ENCODE peak calls at places on chromosomes 3 and 15, in eight cellular contexts. H is IMR-90, P is SK-N-SH, U is H1, K is K562, Z is HCT116, V is HepG2, M is GM12878. W is an unnamed sample.

GRCh38 chr3:19885468-19885867 is 48.5 kb downstream of the EFHB start:
- DNase-seq in H (peak), P (peak), U (no peak), K (peak), Z (no peak), V (peak), M (no peak), W (peak)

GRCh38 chr3:134348524-134348923 is 25.7 kb downstream of the AMOTL2 start:
- DNase-seq in H (peak), P (no peak), U (no peak), K (no peak), Z (peak), V (no peak), M (no peak), W (no peak)

GRCh38 chr3:101685870-101686307 is 629 bp downstream of the RPL24 start:
- DNase-seq in H (no peak), P (no peak), U (no peak), K (no peak), Z (no peak), V (peak), M (no peak), W (no peak)

GRCh38 chr15:61661791-61662190 is 398.5 kb downstream of the VPS13C start:
- DNase-seq in H (no peak), P (no peak), U (no peak), K (no peak), Z (no peak), V (no peak), M (no peak), W (no peak)

GRCh38 chr3:181570472-181570871 is 141.3 kb upstream of the SOX2 start:
- DNase-seq in H (no peak), P (no peak), U (no peak), K (no peak), Z (no peak), V (no peak), M (no peak), W (no peak)

GRCh38 chr3:99884484-99884883 is 66.8 kb downstream of the CMSS1 start:
- DNase-seq in H (no peak), P (no peak), U (no peak), K (no peak), Z (no peak), V (peak), M (no peak), W (no peak)

GRCh38 chr3:127312818-127313217 is 25.0 kb upstream of the PRR20G start:
- DNase-seq in H (no peak), P (no peak), U (no peak), K (no peak), Z (no peak), V (no peak), M (no peak), W (no peak)

GRCh38 chr3:12462159-12462962 is 21.9 kb upstream of the TSEN2 start:
- DNase-seq in H (no peak), P (no peak), U (no peak), K (no peak), Z (no peak), V (peak), M (no peak), W (no peak)

DNA sequence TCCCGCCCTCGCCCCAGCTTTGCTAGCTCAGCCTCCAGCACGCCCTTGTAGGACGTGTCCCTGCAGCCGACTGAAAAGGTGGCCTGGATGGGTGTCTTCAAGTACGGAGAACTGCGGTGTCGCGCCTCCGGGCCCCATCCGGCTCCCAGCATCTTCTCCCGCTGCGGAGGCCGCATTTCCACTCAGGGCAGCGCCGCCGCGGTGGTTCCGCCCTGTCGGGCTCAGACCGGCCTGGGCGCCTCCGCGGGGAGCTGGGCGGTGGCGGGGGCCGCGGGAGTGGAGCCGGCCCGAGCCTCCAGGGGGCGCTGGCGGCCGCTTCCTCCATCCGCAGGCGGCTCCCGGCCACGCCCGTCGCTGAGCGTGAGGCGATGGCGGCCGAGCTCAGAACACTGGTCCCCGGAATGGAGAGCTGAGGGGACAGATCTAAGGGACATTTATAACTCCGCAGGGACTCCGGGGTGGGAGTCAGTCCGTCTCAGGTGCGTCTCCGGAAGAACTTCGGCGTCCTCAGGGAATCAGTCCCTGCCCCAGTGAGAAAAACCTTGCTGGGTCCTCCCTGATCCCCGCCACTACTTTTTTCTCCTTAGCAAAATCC is 13.6 kb upstream of the SMCO1 start:
- DNase-seq in H (peak), P (peak), U (peak), K (peak), Z (peak), V (no peak), M (no peak), W (peak)
- TF ChIP-seq RAD21 in H (peak), P (peak), U (peak), K (peak), Z (peak), V (peak), M (peak), W (peak)

GRCh38 chr3:61687663-61688306 is 126.4 kb downstream of the PTPRG start:
- DNase-seq in H (no peak), P (no peak), U (no peak), K (no peak), Z (no peak), V (no peak), M (no peak), W (no peak)

GRCh38 chr3:61686228-61686648 is 124.9 kb downstream of the PTPRG start:
- DNase-seq in H (no peak), P (no peak), U (no peak), K (no peak), Z (no peak), V (no peak), M (no peak), W (no peak)

GRCh38 chr3:61684386-61684785 is 123.0 kb downstream of the PTPRG start:
- DNase-seq in H (no peak), P (no peak), U (no peak), K (no peak), Z (no peak), V (no peak), M (no peak), W (no peak)

GRCh38 chr3:61687206-61687605 is 125.8 kb downstream of the PTPRG start:
- DNase-seq in H (no peak), P (no peak), U (no peak), K (no peak), Z (no peak), V (peak), M (no peak), W (no peak)

DNA sequence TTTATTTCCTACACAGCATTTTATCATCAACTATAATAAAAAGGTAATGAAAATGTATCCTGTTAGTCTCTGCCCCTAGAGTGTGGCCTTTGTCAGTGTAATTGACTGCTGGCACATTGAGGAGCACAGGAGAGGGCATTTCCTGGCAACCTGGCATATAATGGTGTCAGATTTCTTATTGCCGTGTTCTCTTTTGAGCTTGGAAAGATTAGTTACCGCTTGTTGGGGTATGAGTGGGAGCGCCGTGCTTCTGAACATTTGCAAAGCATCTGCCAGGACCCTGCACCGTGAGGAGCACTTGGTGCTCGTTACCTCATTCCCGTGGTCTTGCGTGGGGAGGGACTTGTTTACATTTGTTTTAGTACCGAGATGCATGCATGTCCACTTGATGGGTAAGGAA is 124.4 kb downstream of the PTPRG start:
- DNase-seq in H (no peak), P (no peak), U (no peak), K (no peak), Z (no peak), V (no peak), M (no peak), W (no peak)
- TF ChIP-seq RAD21 in H (no peak), P (no peak), U (no peak), K (no peak), Z (no peak), V (no peak), M (no peak), W (no peak)

GRCh38 chr3:33313331-33313730 is 36.1 kb downstream of the FBXL2 start:
- DNase-seq in H (peak), P (no peak), U (no peak), K (no peak), Z (no peak), V (no peak), M (no peak), W (no peak)
- TF ChIP-seq RAD21 in H (no peak), P (no peak), U (no peak), K (no peak), Z (no peak), V (no peak), M (no peak), W (no peak)

GRCh38 chr3:53261712-53262111 is 5.9 kb upstream of the TKT start:
- DNase-seq in H (no peak), P (no peak), U (no peak), K (no peak), Z (no peak), V (no peak), M (no peak), W (no peak)

GRCh38 chr3:53263907-53264306 is 8.1 kb upstream of the TKT start:
- DNase-seq in H (no peak), P (no peak), U (no peak), K (no peak), Z (no peak), V (peak), M (no peak), W (no peak)

GRCh38 chr3:53260286-53260785 is 4.5 kb upstream of the TKT start:
- DNase-seq in H (no peak), P (no peak), U (no peak), K (no peak), Z (no peak), V (no peak), M (no peak), W (no peak)

GRCh38 chr3:53267766-53268165 is 11.9 kb upstream of the TKT start:
- DNase-seq in H (no peak), P (no peak), U (no peak), K (no peak), Z (no peak), V (no peak), M (no peak), W (no peak)

DNA sequence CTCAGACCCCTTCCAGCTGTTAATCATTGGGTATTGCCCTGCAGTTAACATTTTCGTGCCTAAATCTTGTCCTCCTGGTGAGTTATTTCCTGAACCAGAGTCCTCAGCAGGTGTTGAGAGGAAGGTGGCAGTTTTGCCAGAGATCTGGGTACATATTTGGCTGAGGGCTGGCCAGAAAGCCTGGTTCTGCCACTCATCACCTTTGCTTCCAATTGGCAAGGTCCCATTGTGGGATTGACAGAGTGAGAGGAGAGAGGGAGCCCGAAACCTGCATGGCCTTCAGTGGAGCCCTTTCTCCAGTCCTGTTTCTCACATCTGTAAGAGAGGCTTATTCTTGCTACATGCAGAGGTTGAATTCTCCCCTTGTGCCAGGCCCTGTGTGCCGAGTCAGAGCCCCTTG is 8.9 kb upstream of the TKT start:
- DNase-seq in H (no peak), P (no peak), U (no peak), K (no peak), Z (no peak), V (no peak), M (no peak), W (no peak)
- TF ChIP-seq RAD21 in H (no peak), P (no peak), U (no peak), K (no peak), Z (no peak), V (no peak), M (no peak), W (no peak)

GRCh38 chr3:167631471-167631870 is 22.3 kb downstream of the WDR49 start:
- DNase-seq in H (no peak), P (no peak), U (no peak), K (no peak), Z (no peak), V (no peak), M (no peak), W (no peak)

GRCh38 chr3:167626490-167626889 is 27.3 kb downstream of the WDR49 start:
- DNase-seq in H (no peak), P (no peak), U (no peak), K (no peak), Z (no peak), V (no peak), M (no peak), W (no peak)
- TF ChIP-seq RAD21 in H (no peak), P (no peak), U (no peak), K (no peak), Z (no peak), V (no peak), M (no peak), W (no peak)

W was measured in A549.